ENCODE peak calls at places on chromosomes 12 and 14, in nine cellular contexts. H is anterior cingulate cortex, D is neural progenitor cell, S is NCI-H1092, X is cardiac septum, E is endodermal cell, O is left ventricle myocardium inferior, L is frontal cortex, K is choroid plexus epithelial cell. C is an unnamed sample.

GRCh38 chr14:102967506-102967795 is 45.0 kb downstream of the AMN start:
- DNase-seq in D (no peak), S (no peak), L (no peak), X (no peak), E (no peak), O (no peak), K (no peak), H (no peak), C (no peak)

GRCh38 chr12:5590316-5590715 is 158.4 kb downstream of the NTF3 start:
- DNase-seq in E (no peak), H (no peak), X (no peak), L (no peak), K (no peak), O (no peak), S (no peak), D (no peak), C (no peak)

GRCh38 chr14:31926123-31926522 is 151.0 kb upstream of the ARHGAP5 start:
- DNase-seq in D (peak), X (no peak), E (no peak), K (peak), L (no peak), H (no peak), S (peak), O (no peak), C (no peak)

GRCh38 chr12:123546281-123546680 is 12.8 kb upstream of the RILPL1 start:
- DNase-seq in L (no peak), X (no peak), H (no peak), K (peak), O (no peak), E (peak), D (no peak), S (no peak), C (no peak)

GRCh38 chr14:55249423-55249822 is 21.8 kb upstream of the FBXO34 start:
- DNase-seq in X (no peak), L (no peak), H (no peak), O (no peak), K (peak), D (no peak), S (no peak), E (no peak), C (no peak)

GRCh38 chr12:124147030-124147429 is 147.9 kb upstream of the RFLNA start:
- DNase-seq in E (no peak), K (no peak), X (no peak), S (no peak), O (no peak), H (no peak), D (no peak), L (no peak), C (no peak)

GRCh38 chr12:121223283-121223946 is 13.5 kb downstream of the P2RX4 start:
- DNase-seq in E (peak), X (no peak), K (peak), S (no peak), D (no peak), O (no peak), L (no peak), H (no peak), C (no peak)

GRCh38 chr12:52019123-52019770 is 12.5 kb downstream of the TAMALIN start:
- DNase-seq in O (no peak), K (no peak), H (no peak), E (no peak), X (no peak), D (no peak), L (no peak), S (no peak), C (no peak)

GRCh38 chr14:37678916-37679315 is 83.5 kb downstream of the TTC6 start:
- DNase-seq in D (no peak), H (no peak), L (no peak), E (no peak), K (peak), O (no peak), X (no peak), S (no peak), C (no peak)

GRCh38 chr12:6084261-6084968 is 40.1 kb downstream of the VWF start:
- DNase-seq in S (no peak), X (no peak), L (no peak), E (peak), H (no peak), D (peak), O (no peak), K (peak), C (peak)

GRCh38 chr12:120413901-120414695 is 23.8 kb upstream of the COX6A1 start:
- DNase-seq in E (peak), H (no peak), L (peak), K (no peak), O (no peak), D (peak), S (peak), X (no peak), C (no peak)

GRCh38 chr12:26790645-26790994 is 42.4 kb downstream of the ITPR2 start:
- DNase-seq in X (no peak), K (no peak), S (no peak), E (no peak), D (no peak), O (no peak), H (no peak), L (no peak), C (no peak)

GRCh38 chr14:96139879-96140278 is 64.8 kb upstream of the BDKRB2 start:
- DNase-seq in L (no peak), H (no peak), S (no peak), O (no peak), E (no peak), K (no peak), D (no peak), X (no peak), C (no peak)

GRCh38 chr12:16588812-16589211 is 17.1 kb downstream of the LMO3 start:
- DNase-seq in L (no peak), O (no peak), E (no peak), D (no peak), S (no peak), H (no peak), K (no peak), X (no peak), C (no peak)

GRCh38 chr12:57452181-57452936 is 2.7 kb upstream of the INHBE start:
- DNase-seq in L (no peak), D (no peak), O (peak), K (peak), X (peak), H (no peak), E (peak), S (no peak), C (no peak)

GRCh38 chr12:16095531-16096110 is 181.9 kb downstream of the SLC15A5 start:
- DNase-seq in L (no peak), S (no peak), D (no peak), H (no peak), X (no peak), E (no peak), K (no peak), O (no peak), C (no peak)

GRCh38 chr12:112450725-112451124 is 32.0 kb downstream of the PTPN11 start:
- DNase-seq in K (no peak), H (no peak), X (no peak), D (no peak), E (no peak), S (no peak), O (no peak), L (peak), C (no peak)

GRCh38 chr14:88492272-88493089 is 62.3 kb downstream of the PTPN21 start:
- DNase-seq in O (no peak), K (peak), E (peak), X (no peak), L (no peak), S (peak), H (no peak), D (peak), C (peak)

GRCh38 chr12:89960607-89961394 is 252.2 kb upstream of the ATP2B1 start:
- DNase-seq in S (no peak), L (no peak), H (no peak), D (no peak), E (no peak), K (peak), X (no peak), O (no peak), C (no peak)

GRCh38 chr12:12181516-12181915 is 85.3 kb downstream of the LRP6 start:
- DNase-seq in D (no peak), H (no peak), X (no peak), L (no peak), O (no peak), K (no peak), E (no peak), S (no peak), C (no peak)

GRCh38 chr12:42320796-42321195 is 5.1 kb downstream of the ZCRB1 start:
- DNase-seq in L (no peak), H (no peak), E (no peak), X (no peak), S (no peak), D (no peak), K (no peak), O (no peak), C (no peak)

GRCh38 chr14:56145965-56146364 is 27.8 kb downstream of the PELI2 start:
- DNase-seq in E (no peak), L (no peak), D (no peak), S (no peak), K (peak), X (no peak), H (no peak), O (no peak), C (no peak)

GRCh38 chr12:90013409-90013808 is 304.8 kb upstream of the ATP2B1 start:
- DNase-seq in S (no peak), X (no peak), D (peak), L (no peak), K (peak), E (no peak), H (no peak), O (no peak), C (no peak)

GRCh38 chr12:97556201-97556824 is 93.7 kb downstream of the RMST start:
- DNase-seq in D (peak), H (no peak), L (no peak), X (no peak), O (peak), S (peak), K (peak), E (peak), C (no peak)

GRCh38 chr14:67623114-67623513 is 3.4 kb downstream of the ARG2 start:
- DNase-seq in L (no peak), D (no peak), E (no peak), S (no peak), H (no peak), K (peak), X (no peak), O (no peak), C (no peak)

GRCh38 chr12:15788266-15789214 is 648 bp downstream of the EPS8 start:
- DNase-seq in E (peak), S (peak), D (peak), O (peak), L (peak), X (peak), K (peak), H (no peak), C (no peak)

GRCh38 chr14:54548491-54548890 is 18.4 kb upstream of the SAMD4A start:
- DNase-seq in S (no peak), X (no peak), L (no peak), H (no peak), E (no peak), K (no peak), O (no peak), D (no peak), C (no peak)

GRCh38 chr14:22386924-22387775 is 201.9 kb downstream of the DAD1 start:
- DNase-seq in X (no peak), K (peak), E (peak), S (peak), H (peak), L (peak), O (peak), D (peak), C (peak)

GRCh38 chr14:94643316-94644101 is 31.3 kb downstream of the SERPINA3 start:
- DNase-seq in X (peak), D (no peak), H (no peak), O (no peak), L (no peak), E (no peak), K (no peak), S (no peak), C (no peak)